ENCODE peak calls at places on chromosomes 3 and 15, in five cellular contexts. M is lower lobe of right lung; L is stimulated activated naive CD4-positive, alpha-beta T cell; A is amniotic stem cell; Z is NCI-H82. E is an unnamed sample.

GRCh38 chr15:59194639-59195325 is 11.9 kb upstream of the LDHAL6B start:
- DNase-seq in M (no peak), L (no peak), A (no peak), Z (no peak), E (no peak)

GRCh38 chr15:45666119-45666875 is 31.5 kb downstream of the SQOR start:
- DNase-seq in M (no peak), L (no peak), A (no peak), Z (no peak), E (no peak)

GRCh38 chr15:61195116-61196002 is 33.7 kb downstream of the RORA start:
- DNase-seq in M (no peak), L (no peak), A (peak; percentile 4), Z (peak; percentile 78), E (no peak)

GRCh38 chr3:171829841-171830559 is 13.1 kb upstream of the TMEM212 start:
- DNase-seq in M (peak; percentile 70), L (no peak), A (no peak), Z (peak; percentile 98), E (no peak)

GRCh38 chr3:179811321-179812095 is 158.7 kb downstream of the USP13 start:
- DNase-seq in M (no peak), L (no peak), A (peak; percentile 56), Z (peak; percentile 84), E (no peak)

GRCh38 chr3:131543714-131544113 is 40.9 kb upstream of the MRPL3 start:
- DNase-seq in M (no peak), L (no peak), A (no peak), Z (peak; percentile 41), E (no peak)

GRCh38 chr3:184371570-184372018 is 6.4 kb downstream of the THPO start:
- DNase-seq in M (peak; percentile 83), L (peak; percentile 11), A (peak; percentile 80), Z (peak; percentile 95), E (peak; percentile 22)

GRCh38 chr3:46926871-46927717 is 49.5 kb downstream of the CCDC12 start:
- DNase-seq in M (peak; percentile 68), L (no peak), A (no peak), Z (no peak), E (no peak)

GRCh38 chr3:134294302-134294925 is 43.8 kb upstream of the RYK start:
- DNase-seq in M (no peak), L (peak; percentile 4), A (no peak), Z (no peak), E (no peak)

GRCh38 chr15:69794643-69795461 is 302.9 kb downstream of the TLE3 start:
- DNase-seq in M (no peak), L (no peak), A (peak; percentile 12), Z (no peak), E (no peak)

GRCh38 chr3:9786825-9787654 is 5.2 kb downstream of the TADA3 start:
- DNase-seq in M (no peak), L (no peak), A (no peak), Z (no peak), E (no peak)

GRCh38 chr3:16480861-16481569 is 32.5 kb downstream of the RFTN1 start:
- DNase-seq in M (no peak), L (no peak), A (no peak), Z (no peak), E (no peak)

E was measured in effector CD8-positive, alpha-beta T cell.